ENCODE peak calls at places on chromosomes 5 and 9, in nine cellular contexts. G is T-helper 1 cell; V is cardiac fibroblast; P is nephron progenitor cell; W is lower leg skin; M is stimulated activated CD4-positive, alpha-beta T cell treated with anti-CD3 and anti-CD28 coated beads, Interleukin-1b, Interleukin-23, amount 100 ng/mL, for 24 hours; H is IMR-90; U is GM19239; Z is NCI-H2081. B is an unnamed sample.

GRCh38 chr9:37512439-37512838 is 26.7 kb downstream of the POLR1E start:
- DNase-seq in G (no peak), V (no peak), P (no peak), W (no peak), M (no peak), H (no peak), U (no peak), Z (no peak), B (no peak)

GRCh38 chr5:116521173-116521872 is 53.3 kb downstream of the SEMA6A start:
- DNase-seq in G (no peak), V (peak), P (no peak), W (no peak), M (no peak), H (no peak), U (no peak), Z (no peak), B (no peak)

GRCh38 chr5:92544567-92544966 is 1036.5 kb downstream of the NR2F1-AS1 start:
- DNase-seq in G (no peak), V (peak), P (no peak), W (no peak), M (no peak), H (peak), U (no peak), Z (no peak), B (no peak)

GRCh38 chr5:74402553-74402952 is 238.0 kb downstream of the ENC1 start:
- DNase-seq in G (no peak), V (no peak), P (no peak), W (no peak), M (no peak), H (no peak), U (no peak), Z (no peak), B (no peak)

GRCh38 chr9:126957687-126958053 is 43.1 kb downstream of the RALGPS1 start:
- DNase-seq in G (no peak), V (peak), P (no peak), W (no peak), M (no peak), H (peak), U (no peak), Z (no peak), B (no peak)

GRCh38 chr5:153404747-153405146 is 85.7 kb upstream of the GRIA1 start:
- DNase-seq in G (no peak), V (no peak), P (peak), W (no peak), M (no peak), H (no peak), U (no peak), Z (no peak), B (no peak)

GRCh38 chr9:73805111-73805510 is 653.4 kb downstream of the ANXA1 start:
- DNase-seq in G (no peak), V (no peak), P (no peak), W (no peak), M (no peak), H (no peak), U (no peak), Z (no peak), B (no peak)

GRCh38 chr5:89282832-89283510 is 400.0 kb upstream of the MEF2C start:
- DNase-seq in G (no peak), V (peak), P (no peak), W (no peak), M (no peak), H (peak), U (no peak), Z (no peak), B (no peak)

GRCh38 chr9:136928591-136928990 is 15.9 kb downstream of the FBXW5 start:
- DNase-seq in G (no peak), V (no peak), P (no peak), W (no peak), M (no peak), H (no peak), U (no peak), Z (no peak), B (no peak)

GRCh38 chr5:13252701-13253100 is 691.8 kb downstream of the DNAH5 start:
- DNase-seq in G (no peak), V (no peak), P (no peak), W (no peak), M (no peak), H (no peak), U (no peak), Z (no peak), B (no peak)

GRCh38 chr5:39876146-39876545 is 451.4 kb upstream of the DAB2 start:
- DNase-seq in G (no peak), V (no peak), P (no peak), W (no peak), M (no peak), H (no peak), U (no peak), Z (no peak), B (no peak)

GRCh38 chr9:114688388-114688787 is 6.4 kb upstream of the TEX48 start:
- DNase-seq in G (no peak), V (no peak), P (no peak), W (no peak), M (no peak), H (no peak), U (no peak), Z (no peak), B (no peak)

GRCh38 chr9:95880011-95880690 is 4.7 kb downstream of the ERCC6L2 start:
- DNase-seq in G (no peak), V (peak), P (no peak), W (no peak), M (no peak), H (peak), U (no peak), Z (no peak), B (no peak)

GRCh38 chr9:96061293-96061987 is 185.9 kb downstream of the ERCC6L2 start:
- DNase-seq in G (peak), V (peak), P (no peak), W (no peak), M (peak), H (peak), U (no peak), Z (peak), B (no peak)

GRCh38 chr5:163594951-163595350 is 89.5 kb downstream of the MAT2B start:
- DNase-seq in G (no peak), V (no peak), P (no peak), W (no peak), M (no peak), H (peak), U (no peak), Z (no peak), B (no peak)

GRCh38 chr5:65184780-65185179 is 296.9 kb downstream of the ADAMTS6 start:
- DNase-seq in G (no peak), V (no peak), P (peak), W (no peak), M (no peak), H (no peak), U (no peak), Z (peak), B (no peak)

GRCh38 chr9:118609355-118610044 is 759.7 kb downstream of the BRINP1 start:
- DNase-seq in G (no peak), V (peak), P (no peak), W (no peak), M (no peak), H (no peak), U (no peak), Z (no peak), B (no peak)

GRCh38 chr5:7464182-7464581 is 68.2 kb downstream of the ADCY2 start:
- DNase-seq in G (no peak), V (no peak), P (no peak), W (no peak), M (no peak), H (no peak), U (no peak), Z (no peak), B (no peak)

GRCh38 chr9:98149422-98149821 is 30.4 kb upstream of the TRIM14 start:
- DNase-seq in G (no peak), V (no peak), P (no peak), W (no peak), M (no peak), H (no peak), U (no peak), Z (no peak), B (no peak)

GRCh38 chr5:72205431-72206009 is 98.2 kb downstream of the MAP1B start:
- DNase-seq in G (no peak), V (peak), P (no peak), W (no peak), M (no peak), H (peak), U (no peak), Z (no peak), B (no peak)

GRCh38 chr9:113985968-113986585 is 92.0 kb downstream of the AMBP start:
- DNase-seq in G (no peak), V (peak), P (no peak), W (no peak), M (no peak), H (peak), U (no peak), Z (no peak), B (no peak)

GRCh38 chr5:150640311-150641005 is at the start of gene SYNPO:
- DNase-seq in G (no peak), V (peak), P (no peak), W (peak), M (no peak), H (peak), U (no peak), Z (no peak), B (no peak)

GRCh38 chr5:54469655-54470054 is 14.2 kb downstream of the HSPB3 start:
- DNase-seq in G (no peak), V (peak), P (no peak), W (no peak), M (no peak), H (peak), U (peak), Z (no peak), B (peak)

GRCh38 chr5:150000990-150001659 is 586 bp downstream of the HMGXB3 start:
- DNase-seq in G (peak), V (peak), P (peak), W (peak), M (peak), H (peak), U (no peak), Z (no peak), B (no peak)

GRCh38 chr5:25995209-25995608 is 1043.2 kb downstream of the CDH9 start:
- DNase-seq in G (no peak), V (no peak), P (no peak), W (no peak), M (no peak), H (no peak), U (no peak), Z (no peak), B (no peak)